ENCODE peak calls at places on chromosomes 13 and 19, in five cellular contexts. D is A549; L is right lobe of liver; A is esophagus muscularis mucosa; B is CD8-positive, alpha-beta memory T cell. F is an unnamed sample. For H3K9me3, the result is how much of the 10 kb centered on the place peaks cover.

GRCh38 chr19:962683-963385 is 21.3 kb upstream of the WDR18 start:
- DNase-seq in D (no peak), L (no peak), A (no peak), B (no peak), F (no peak)

GRCh38 chr19:13012690-13013608 is 17.7 kb downstream of the NFIX start:
- DNase-seq in D (no peak), L (peak), A (no peak), B (peak), F (no peak)

GRCh38 chr19:574658-575526 is 2.5 kb downstream of the BSG start:
- DNase-seq in D (no peak), L (peak), A (no peak), B (no peak), F (no peak)

GRCh38 chr13:42048625-42049453 is at the start of gene DGKH:
- DNase-seq in D (peak), L (peak), A (no peak), B (peak), F (peak)

GRCh38 chr19:6779204-6779603 is 6.7 kb downstream of the VAV1 start:
- DNase-seq in D (no peak), L (no peak), A (no peak), B (no peak), F (no peak)

GRCh38 chr13:113939905-113940339 is 34.0 kb downstream of the C13orf46 start:
- DNase-seq in D (no peak), L (no peak), A (no peak), B (no peak), F (peak)

GRCh38 chr19:41928754-41929535 is 696 bp upstream of the ERFL start:
- DNase-seq in D (no peak), L (no peak), A (no peak), B (no peak), F (peak)

GRCh38 chr13:103203750-103204330 is 137.6 kb upstream of the SLC10A2 start:
- DNase-seq in D (no peak), L (no peak), A (no peak), B (no peak), F (no peak)

GRCh38 chr13:114090476-114090875 is 41.9 kb downstream of the RASA3 start:
- DNase-seq in D (no peak), L (no peak), A (no peak), B (no peak), F (no peak)

GRCh38 chr13:45851171-45851889 is at the start of gene SIAH3:
- DNase-seq in D (no peak), L (no peak), A (no peak), B (peak), F (no peak)

GRCh38 chr13:46530084-46530935 is 22.7 kb upstream of the LRCH1 start:
- DNase-seq in D (no peak), L (no peak), A (no peak), B (no peak), F (no peak)

GRCh38 chr13:76758738-76759137 is 127.5 kb downstream of the KCTD12 start:
- DNase-seq in D (no peak), L (no peak), A (no peak), B (no peak), F (no peak)

GRCh38 chr19:23093832-23094231 is 23.0 kb upstream of the ZNF730 start:
- DNase-seq in D (no peak), L (no peak), A (no peak), B (no peak), F (no peak)

GRCh38 chr19:48571378-48572162 is 19.6 kb downstream of the SULT2B1 start:
- DNase-seq in D (no peak), L (no peak), A (no peak), B (no peak), F (no peak)

GRCh38 chr13:77509221-77509620 is 26.3 kb upstream of the SCEL start:
- DNase-seq in D (no peak), L (no peak), A (no peak), B (no peak), F (no peak)

GRCh38 chr19:50331187-50332013 is 2.2 kb upstream of the KCNC3 start:
- DNase-seq in D (no peak), L (no peak), A (no peak), B (no peak), F (peak)

GRCh38 chr13:23639672-23640275 is 69.6 kb downstream of the TNFRSF19 start:
- DNase-seq in D (no peak), L (no peak), A (no peak), B (no peak), F (no peak)

GRCh38 chr13:47046706-47047105 is 149.9 kb upstream of the HTR2A start:
- DNase-seq in D (no peak), L (no peak), A (no peak), B (no peak), F (no peak)

GRCh38 chr19:53594811-53595509 is 36.8 kb upstream of the DPRX start:
- DNase-seq in D (no peak), L (no peak), A (no peak), B (no peak), F (no peak)

GRCh38 chr19:48596679-48597465 is 9.7 kb upstream of the SPACA4 start:
- DNase-seq in D (no peak), L (no peak), A (no peak), B (peak), F (no peak)

GRCh38 chr13:93364166-93364565 is 137.6 kb downstream of the GPC6 start:
- DNase-seq in D (no peak), L (no peak), A (no peak), B (no peak), F (no peak)

GRCh38 chr13:110634558-110634957 is 19.2 kb downstream of the NAXD start:
- DNase-seq in D (peak), L (no peak), A (no peak), B (no peak), F (no peak)

GRCh38 chr19:33667141-33667540 is 45.4 kb downstream of the CHST8 start:
- DNase-seq in D (no peak), L (no peak), A (no peak), B (no peak), F (no peak)

GRCh38 chr19:27906081-27906480 is 1306.9 kb downstream of the UQCRFS1 start:
- DNase-seq in D (no peak), L (no peak), A (no peak), B (no peak), F (no peak)
- H3K9me3 ChIP-seq in D (under half), L (under half), A (under half), B (under half), F (under half)

DNA sequence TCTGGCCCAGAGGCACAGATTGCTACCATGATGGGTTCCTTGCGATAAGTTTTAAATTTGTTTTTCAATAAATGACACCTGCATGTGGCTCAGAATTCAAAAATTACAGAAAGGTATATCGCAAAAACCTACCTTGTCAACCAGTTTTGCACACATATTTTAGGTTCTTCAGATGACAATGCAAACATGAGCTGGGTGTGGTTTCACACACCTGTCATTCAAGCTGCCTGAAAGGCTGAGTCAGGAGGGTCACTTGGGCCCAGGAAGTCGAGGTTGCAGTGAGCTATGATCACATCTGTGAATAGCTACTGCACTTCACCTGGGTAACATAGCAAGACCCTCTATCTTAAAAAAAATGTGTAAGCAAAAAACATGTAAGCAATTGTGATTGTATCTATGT is 56.1 kb downstream of the DNM2 start:
- DNase-seq in D (no peak), L (no peak), A (no peak), B (no peak), F (no peak)
- H3K9me3 ChIP-seq in D (under half), L (under half), A (under half), B (under half), F (under half)

GRCh38 chr19:8815780-8816179 is 16.3 kb downstream of the ZNF558 start:
- DNase-seq in D (no peak), L (no peak), A (peak), B (no peak), F (no peak)
- H3K9me3 ChIP-seq in D (half or more), L (under half), A (half or more), B (under half), F (half or more)

GRCh38 chr19:51807111-51807701 is 12.2 kb downstream of the FPR3 start:
- DNase-seq in D (no peak), L (no peak), A (no peak), B (no peak), F (no peak)

GRCh38 chr19:51810228-51810627 is 15.3 kb downstream of the FPR3 start:
- DNase-seq in D (no peak), L (no peak), A (no peak), B (no peak), F (no peak)

GRCh38 chr19:51807925-51808324 is 13.0 kb downstream of the FPR3 start:
- DNase-seq in D (no peak), L (no peak), A (no peak), B (no peak), F (no peak)

GRCh38 chr19:51809787-51810186 is 14.8 kb downstream of the FPR3 start:
- DNase-seq in D (no peak), L (no peak), A (no peak), B (no peak), F (no peak)

DNA sequence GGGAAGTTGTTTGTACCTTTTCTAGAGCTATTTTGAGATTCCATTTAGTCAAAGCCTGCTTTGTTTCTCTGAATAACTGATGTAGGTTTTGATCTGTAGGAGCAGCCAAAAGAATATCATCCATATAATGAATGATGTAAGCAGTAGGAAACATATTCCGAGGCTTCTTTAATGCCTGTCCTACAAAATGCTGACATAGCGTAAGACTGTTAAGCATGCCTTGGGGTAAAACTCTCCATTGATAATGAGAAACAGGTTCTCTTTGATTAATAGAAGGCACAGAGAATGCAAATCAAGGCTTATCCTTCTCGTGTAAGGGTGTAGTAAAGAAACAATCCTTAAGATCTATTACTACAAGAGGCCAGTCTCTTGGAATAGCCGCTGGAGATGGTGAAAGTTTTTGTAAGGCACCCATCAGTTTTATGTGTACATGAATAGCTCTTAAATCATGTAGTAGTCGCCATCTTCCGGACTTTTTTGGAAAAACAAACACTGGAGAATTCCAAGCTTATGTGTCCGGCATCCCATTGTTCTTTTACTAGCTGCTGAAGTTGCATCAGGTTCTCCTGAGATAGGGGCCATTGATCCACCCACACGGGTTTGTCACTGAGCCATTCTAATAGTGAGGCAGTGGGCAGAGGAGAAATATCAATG is 13.5 kb downstream of the FPR3 start:
- DNase-seq in D (no peak), L (no peak), A (no peak), B (no peak), F (no peak)
- H3K9me3 ChIP-seq in D (under half), L (under half), A (under half), B (under half), F (under half)

GRCh38 chr19:9531933-9532332 is 6.5 kb downstream of the ZNF426 start:
- DNase-seq in D (no peak), L (no peak), A (no peak), B (no peak), F (no peak)
- H3K9me3 ChIP-seq in D (half or more), L (under half), A (half or more), B (under half), F (half or more)

GRCh38 chr19:52331757-52332156 is 4.3 kb upstream of the ZNF610 start:
- DNase-seq in D (no peak), L (no peak), A (no peak), B (no peak), F (no peak)
- H3K9me3 ChIP-seq in D (half or more), L (under half), A (half or more), B (under half), F (half or more)

GRCh38 chr19:34808566-34808965 is 35.6 kb upstream of the ZNF599 start:
- DNase-seq in D (no peak), L (no peak), A (no peak), B (no peak), F (no peak)

GRCh38 chr19:34804115-34804514 is 31.1 kb upstream of the ZNF599 start:
- DNase-seq in D (no peak), L (no peak), A (no peak), B (no peak), F (no peak)

DNA sequence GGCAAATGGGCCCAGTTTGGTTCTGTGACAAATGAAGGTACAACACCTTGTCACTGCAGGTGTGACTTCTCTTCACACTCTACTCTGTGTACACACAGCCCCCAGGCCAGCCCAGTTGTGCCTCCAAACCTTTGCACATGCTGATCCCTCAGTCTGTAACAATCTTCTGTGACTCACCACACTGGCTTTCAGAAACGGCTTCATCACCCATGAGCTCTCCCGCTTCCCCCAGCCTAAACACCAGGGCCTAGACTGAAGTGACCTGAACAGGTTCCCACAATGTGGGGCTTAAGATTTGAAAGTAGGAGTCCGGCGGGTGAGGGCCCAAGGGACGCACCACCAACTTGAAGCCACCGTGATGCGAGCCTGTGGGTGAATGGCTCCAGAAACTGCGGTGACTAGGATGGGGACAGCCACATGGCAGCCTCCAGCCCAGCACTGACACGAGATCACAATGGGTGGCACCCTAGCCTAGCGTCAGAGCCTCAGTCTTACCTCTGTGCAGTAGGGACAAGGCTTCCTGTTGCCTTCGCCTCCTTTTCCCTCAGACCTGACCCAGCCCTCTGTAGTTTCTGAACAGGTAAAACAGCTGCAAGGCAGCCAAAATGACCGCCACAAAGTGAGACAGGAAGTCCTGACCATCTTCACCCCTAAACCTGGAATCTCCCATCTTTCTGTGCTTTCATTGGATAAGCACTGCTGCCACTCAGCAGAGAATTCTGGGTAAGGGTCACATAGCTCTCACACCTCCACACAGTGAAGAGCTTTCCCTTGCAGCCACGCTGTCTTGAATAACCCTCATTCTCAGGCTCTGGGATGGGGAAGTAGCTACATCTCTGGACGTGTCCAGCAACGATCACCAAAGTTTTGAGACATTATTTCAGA is 34.2 kb upstream of the ZNF599 start:
- DNase-seq in D (no peak), L (no peak), A (no peak), B (no peak), F (no peak)
- H3K9me3 ChIP-seq in D (half or more), L (under half), A (under half), B (under half), F (under half)

DNA sequence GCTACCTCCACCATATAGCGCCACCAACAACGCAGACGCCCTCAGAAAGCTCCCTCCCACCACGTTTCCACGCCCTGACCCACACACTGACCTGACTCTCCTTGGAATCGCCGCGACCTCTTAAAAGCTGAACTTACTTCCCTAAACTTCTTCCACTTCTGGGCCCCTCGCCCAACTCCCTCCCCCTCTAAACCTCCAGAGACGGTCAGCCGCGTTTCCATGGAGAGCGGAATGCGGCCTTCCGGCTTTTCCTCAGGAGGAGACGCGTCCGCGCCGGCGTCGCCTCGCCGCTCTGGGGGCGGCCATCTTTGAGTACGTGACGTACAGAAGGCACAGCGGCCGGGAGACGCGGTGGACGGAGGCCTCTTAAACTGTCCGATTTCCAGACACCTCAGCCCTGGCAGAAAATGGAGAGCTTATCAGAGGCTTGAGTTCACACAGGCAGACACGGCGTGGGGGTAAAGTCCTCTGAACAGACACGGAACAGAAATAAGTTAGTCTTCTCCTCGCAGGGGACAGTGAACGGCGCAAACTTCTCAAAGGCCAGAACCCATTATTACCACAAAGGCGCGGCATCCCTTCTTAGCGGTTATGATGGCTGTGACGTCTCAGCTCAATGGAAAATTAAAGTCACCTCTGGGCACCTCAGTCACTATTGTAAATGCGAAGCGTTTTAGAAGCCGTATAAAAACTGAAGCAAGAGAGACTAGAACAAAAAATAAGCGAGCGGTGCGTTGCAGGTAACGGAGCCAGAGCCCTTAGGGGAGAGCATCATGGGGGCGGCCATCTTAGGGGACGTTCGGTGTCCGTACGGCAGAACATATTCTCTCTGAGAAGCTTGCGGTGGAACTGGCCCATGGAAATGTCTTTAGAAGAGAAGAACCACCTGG is at the start of gene ZNF432:
- DNase-seq in D (peak), L (peak), A (peak), B (peak), F (peak)
- H3K9me3 ChIP-seq in D (half or more), L (under half), A (under half), B (under half), F (half or more)

F was measured in spleen.